ENCODE peak calls at places on chromosome 1, in seven cellular contexts. S is bronchial epithelial cell; H is ovary; L is upper lobe of right lung; R is CD8-positive, alpha-beta memory T cell; T is psoas muscle; O is left ventricle myocardium inferior. V is an unnamed sample. For H3K36me3, the result is how much of the 10 kb centered on the place peaks cover.

GRCh38 chr1:207021139-207021861 is 11.3 kb downstream of the C1orf116 start:
- DNase-seq in S (peak), H (no peak), L (no peak), R (no peak), T (no peak), O (no peak), V (no peak)

GRCh38 chr1:156874142-156874541 is 13.5 kb downstream of the NTRK1 start:
- DNase-seq in S (no peak), H (no peak), L (no peak), R (no peak), T (no peak), O (no peak), V (no peak)

GRCh38 chr1:117675907-117676430 is 70.1 kb downstream of the TENT5C start:
- DNase-seq in S (no peak), H (no peak), L (no peak), R (no peak), T (no peak), O (no peak), V (no peak)

GRCh38 chr1:164718821-164719220 is 159.8 kb downstream of the PBX1 start:
- DNase-seq in S (no peak), H (no peak), L (no peak), R (no peak), T (no peak), O (no peak), V (no peak)

GRCh38 chr1:179083031-179083345 is 1.1 kb downstream of the TOR3A start:
- DNase-seq in S (no peak), H (no peak), L (no peak), R (peak), T (no peak), O (no peak), V (no peak)

GRCh38 chr1:161037661-161038522 is 872 bp downstream of the TSTD1 start:
- DNase-seq in S (peak), H (no peak), L (peak), R (no peak), T (no peak), O (no peak), V (no peak)

GRCh38 chr1:6141601-6142000 is 38.5 kb downstream of the CHD5 start:
- DNase-seq in S (no peak), H (no peak), L (no peak), R (no peak), T (no peak), O (no peak), V (no peak)

GRCh38 chr1:181503130-181503810 is 20.0 kb downstream of the CACNA1E start:
- DNase-seq in S (peak), H (no peak), L (no peak), R (no peak), T (peak), O (no peak), V (no peak)

GRCh38 chr1:220278991-220279390 is 6.7 kb upstream of the RAB3GAP2 start:
- DNase-seq in S (no peak), H (no peak), L (no peak), R (no peak), T (no peak), O (no peak), V (no peak)

GRCh38 chr1:179002552-179003345 is 22.9 kb upstream of the FAM20B start:
- DNase-seq in S (peak), H (peak), L (peak), R (peak), T (peak), O (peak), V (peak)

GRCh38 chr1:85363526-85363925 is 87.1 kb upstream of the BCL10 start:
- DNase-seq in S (no peak), H (no peak), L (no peak), R (no peak), T (no peak), O (no peak), V (no peak)

GRCh38 chr1:10776206-10776905 is 20.1 kb downstream of the CASZ1 start:
- DNase-seq in S (peak), H (no peak), L (no peak), R (no peak), T (no peak), O (peak), V (no peak)

GRCh38 chr1:47191940-47192457 is 2.2 kb upstream of the PDZK1IP1 start:
- DNase-seq in S (no peak), H (no peak), L (no peak), R (no peak), T (no peak), O (no peak), V (no peak)

GRCh38 chr1:85898861-85899260 is 190.6 kb upstream of the ZNHIT6 start:
- DNase-seq in S (no peak), H (no peak), L (no peak), R (no peak), T (no peak), O (no peak), V (no peak)

GRCh38 chr1:177001556-177001955 is 163.0 kb downstream of the ASTN1 start:
- DNase-seq in S (no peak), H (no peak), L (no peak), R (no peak), T (no peak), O (no peak), V (no peak)

GRCh38 chr1:16918371-16918770 is 3.4 kb upstream of the CROCC start:
- DNase-seq in S (no peak), H (no peak), L (peak), R (no peak), T (peak), O (no peak), V (no peak)

GRCh38 chr1:79551321-79551720 is 544.8 kb upstream of the ADGRL4 start:
- DNase-seq in S (no peak), H (no peak), L (no peak), R (no peak), T (no peak), O (no peak), V (no peak)

GRCh38 chr1:100835866-100836842 is 58.5 kb downstream of the EXTL2 start:
- DNase-seq in S (peak), H (no peak), L (no peak), R (no peak), T (no peak), O (no peak), V (no peak)

GRCh38 chr1:58932820-58933598 is 149.2 kb upstream of the JUN start:
- DNase-seq in S (peak), H (no peak), L (peak), R (no peak), T (peak), O (no peak), V (no peak)

GRCh38 chr1:205533729-205534443 is 29.4 kb downstream of the CDK18 start:
- DNase-seq in S (no peak), H (no peak), L (peak), R (no peak), T (no peak), O (no peak), V (no peak)

GRCh38 chr1:76470166-76470565 is 395.6 kb downstream of the ST6GALNAC3 start:
- DNase-seq in S (no peak), H (no peak), L (no peak), R (no peak), T (no peak), O (no peak), V (no peak)

DNA sequence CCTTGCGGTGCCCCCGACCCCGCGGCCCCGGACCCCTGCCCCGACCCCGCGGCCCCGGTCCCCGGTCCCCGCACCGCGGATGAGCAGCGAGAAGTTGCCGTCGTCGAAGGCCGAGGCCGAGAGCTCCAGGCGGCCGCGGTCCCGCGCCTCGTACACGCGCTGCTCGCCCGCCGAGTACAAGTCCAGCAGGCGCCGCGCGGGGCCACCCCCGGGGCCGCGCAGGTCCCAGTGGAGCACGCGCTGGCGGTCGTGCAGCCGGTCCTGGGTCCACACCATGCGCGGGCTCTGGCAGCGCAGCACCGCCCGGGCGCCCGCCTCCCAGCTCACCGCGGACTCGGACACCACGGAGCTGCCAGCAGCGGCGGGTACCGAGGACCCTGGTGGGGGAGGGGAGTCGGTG is 3.0 kb downstream of the MXRA8 start:
- DNase-seq in S (no peak), H (no peak), L (no peak), R (no peak), T (peak), O (no peak), V (no peak)
- H3K4me3 ChIP-seq in S (no peak), H (peak), L (peak), R (no peak), T (peak), O (peak), V (peak)

GRCh38 chr1:204400893-204401510 is 10.6 kb downstream of the PPP1R15B start:
- DNase-seq in S (no peak), H (no peak), L (no peak), R (no peak), T (no peak), O (no peak), V (no peak)

GRCh38 chr1:204396015-204396583 is 15.5 kb downstream of the PPP1R15B start:
- DNase-seq in S (no peak), H (no peak), L (no peak), R (no peak), T (no peak), O (no peak), V (no peak)

GRCh38 chr1:204402391-204402790 is 9.2 kb downstream of the PPP1R15B start:
- DNase-seq in S (no peak), H (no peak), L (no peak), R (no peak), T (no peak), O (no peak), V (no peak)

GRCh38 chr1:204401747-204402146 is 9.9 kb downstream of the PPP1R15B start:
- DNase-seq in S (no peak), H (no peak), L (no peak), R (no peak), T (no peak), O (no peak), V (no peak)

GRCh38 chr1:204398197-204399125 is 13.2 kb downstream of the PPP1R15B start:
- DNase-seq in S (peak), H (peak), L (peak), R (peak), T (no peak), O (no peak), V (no peak)
- H3K36me3 ChIP-seq in S (under half), H (under half), L (under half), R (under half), T (under half), O (under half), V (under half)

GRCh38 chr1:202639500-202639899 is 70.8 kb downstream of the SYT2 start:
- DNase-seq in S (no peak), H (no peak), L (no peak), R (no peak), T (no peak), O (no peak), V (no peak)

GRCh38 chr1:202644219-202645096 is 65.8 kb downstream of the SYT2 start:
- DNase-seq in S (no peak), H (no peak), L (no peak), R (no peak), T (no peak), O (no peak), V (no peak)

GRCh38 chr1:202642619-202643291 is 67.5 kb downstream of the SYT2 start:
- DNase-seq in S (no peak), H (no peak), L (no peak), R (no peak), T (no peak), O (no peak), V (no peak)

GRCh38 chr1:202643397-202644218 is 66.6 kb downstream of the SYT2 start:
- DNase-seq in S (no peak), H (no peak), L (no peak), R (no peak), T (no peak), O (no peak), V (no peak)

DNA sequence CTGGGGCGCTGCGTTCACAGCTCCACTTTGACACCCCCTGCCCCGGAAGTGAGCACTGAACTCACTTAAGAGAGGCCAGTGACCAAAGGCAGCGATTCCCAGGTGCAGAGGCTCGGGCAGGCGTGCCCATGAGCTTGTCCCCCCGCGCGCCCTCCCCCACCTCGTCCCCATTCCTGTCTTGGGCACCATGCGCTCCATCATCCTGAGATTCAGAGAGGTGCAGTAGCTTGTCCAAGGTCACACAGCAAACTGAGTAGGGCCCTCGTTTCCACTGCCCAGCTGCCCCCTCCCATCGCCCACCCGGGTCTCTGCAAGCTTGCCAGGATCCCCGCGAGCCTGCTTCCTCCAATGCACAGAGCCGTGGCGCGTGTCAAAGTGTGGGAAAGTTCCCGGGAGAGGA is 68.0 kb downstream of the SYT2 start:
- DNase-seq in S (no peak), H (no peak), L (no peak), R (no peak), T (no peak), O (no peak), V (no peak)
- H3K4me3 ChIP-seq in S (no peak), H (no peak), L (no peak), R (no peak), T (no peak), O (peak), V (peak)

GRCh38 chr1:19257178-19257914 is 5.7 kb downstream of the MRTO4 start:
- DNase-seq in S (no peak), H (no peak), L (peak), R (no peak), T (no peak), O (no peak), V (no peak)

GRCh38 chr1:19260211-19261138 is 8.9 kb downstream of the MRTO4 start:
- DNase-seq in S (peak), H (no peak), L (peak), R (no peak), T (no peak), O (no peak), V (no peak)

GRCh38 chr1:19262047-19262446 is 10.4 kb downstream of the MRTO4 start:
- DNase-seq in S (no peak), H (no peak), L (no peak), R (no peak), T (no peak), O (no peak), V (no peak)

GRCh38 chr1:19255288-19255687 is 3.7 kb downstream of the MRTO4 start:
- DNase-seq in S (no peak), H (no peak), L (no peak), R (no peak), T (no peak), O (no peak), V (no peak)

DNA sequence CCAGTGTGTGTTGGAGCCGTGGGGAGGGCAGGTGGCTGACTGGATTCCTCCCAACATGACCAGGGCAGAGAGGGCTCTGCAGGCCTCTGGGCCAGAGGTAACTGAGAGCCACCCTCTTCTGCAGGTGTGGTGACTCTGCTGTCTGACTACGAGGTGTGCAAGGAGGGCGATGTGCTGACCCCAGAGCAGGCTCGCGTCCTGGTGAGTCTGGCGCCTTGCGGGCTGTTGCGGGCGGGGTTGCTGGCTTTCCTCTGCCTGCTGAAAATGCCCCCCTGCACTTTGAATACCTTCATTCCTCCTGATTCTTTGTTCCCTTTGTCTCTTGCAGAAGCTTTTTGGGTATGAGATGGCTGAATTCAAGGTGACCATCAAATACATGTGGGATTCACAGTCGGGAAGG is 6.7 kb downstream of the MRTO4 start:
- DNase-seq in S (no peak), H (no peak), L (no peak), R (no peak), T (no peak), O (no peak), V (no peak)
- H3K36me3 ChIP-seq in S (under half), H (under half), L (half or more), R (under half), T (under half), O (under half), V (under half)

GRCh38 chr1:201828820-201829774 is at the start of gene IPO9:
- DNase-seq in S (peak), H (peak), L (peak), R (peak), T (peak), O (peak), V (peak)

GRCh38 chr1:201828451-201828819 is 522 bp upstream of the IPO9 start:
- DNase-seq in S (no peak), H (no peak), L (no peak), R (no peak), T (no peak), O (no peak), V (no peak)

GRCh38 chr1:201827321-201828281 is 1.4 kb upstream of the IPO9 start:
- DNase-seq in S (peak), H (no peak), L (no peak), R (no peak), T (no peak), O (no peak), V (no peak)

GRCh38 chr1:201834621-201835020 is 5.7 kb downstream of the IPO9 start:
- DNase-seq in S (no peak), H (no peak), L (no peak), R (no peak), T (no peak), O (no peak), V (no peak)

GRCh38 chr1:201831371-201831770 is 2.4 kb downstream of the IPO9 start:
- DNase-seq in S (no peak), H (no peak), L (no peak), R (no peak), T (no peak), O (no peak), V (no peak)
- H3K4me3 ChIP-seq in S (no peak), H (no peak), L (no peak), R (no peak), T (no peak), O (no peak), V (no peak)

DNA sequence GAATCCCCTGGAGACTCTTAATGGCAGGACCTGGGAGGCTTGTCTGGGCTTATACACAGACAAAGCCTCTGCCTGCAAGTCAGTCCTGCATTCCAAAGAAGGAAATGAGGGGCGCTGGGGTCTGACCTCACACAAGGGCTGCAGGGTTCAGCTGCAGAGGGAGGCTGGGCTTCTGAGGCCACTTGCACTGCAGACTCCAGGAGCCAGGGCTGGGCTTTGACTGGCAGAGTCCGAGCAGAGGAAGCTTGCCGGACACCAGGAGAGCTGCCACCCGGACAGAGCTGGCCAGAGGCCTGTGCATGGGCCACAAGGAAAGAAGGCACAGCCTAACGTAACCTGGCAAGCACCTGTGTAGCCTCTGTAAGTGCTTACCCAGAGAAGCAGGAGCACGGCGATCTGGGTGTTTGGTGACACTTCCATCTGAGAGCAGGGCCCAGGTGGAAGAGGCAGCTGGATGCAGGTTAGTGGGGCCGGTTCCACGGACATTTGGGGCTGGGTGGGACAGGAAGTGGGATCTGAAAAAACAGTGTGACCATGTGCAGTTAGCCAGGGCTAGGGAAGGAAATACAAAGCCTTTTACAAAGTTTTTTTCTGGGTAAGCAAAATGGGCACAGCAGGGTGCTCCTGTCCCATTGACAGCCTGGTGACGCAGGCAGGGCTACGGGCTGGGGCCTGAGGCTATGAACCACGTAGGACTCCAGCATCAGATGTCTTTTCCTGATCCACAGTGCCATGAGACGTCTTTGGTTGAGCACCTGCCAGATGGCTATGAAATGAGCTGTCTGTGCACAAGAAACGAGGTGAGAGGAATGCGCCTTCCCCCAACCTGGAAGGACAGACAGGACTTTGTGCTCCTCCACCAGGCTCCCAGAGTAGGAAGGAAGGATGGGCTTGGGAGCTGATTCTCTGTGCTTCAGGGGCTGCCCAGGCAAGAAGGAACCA is 37.3 kb upstream of the LBR start:
- DNase-seq in S (no peak), H (no peak), L (no peak), R (no peak), T (no peak), O (no peak), V (no peak)
- H3K36me3 ChIP-seq in S (under half), H (under half), L (under half), R (under half), T (under half), O (under half), V (under half)

DNA sequence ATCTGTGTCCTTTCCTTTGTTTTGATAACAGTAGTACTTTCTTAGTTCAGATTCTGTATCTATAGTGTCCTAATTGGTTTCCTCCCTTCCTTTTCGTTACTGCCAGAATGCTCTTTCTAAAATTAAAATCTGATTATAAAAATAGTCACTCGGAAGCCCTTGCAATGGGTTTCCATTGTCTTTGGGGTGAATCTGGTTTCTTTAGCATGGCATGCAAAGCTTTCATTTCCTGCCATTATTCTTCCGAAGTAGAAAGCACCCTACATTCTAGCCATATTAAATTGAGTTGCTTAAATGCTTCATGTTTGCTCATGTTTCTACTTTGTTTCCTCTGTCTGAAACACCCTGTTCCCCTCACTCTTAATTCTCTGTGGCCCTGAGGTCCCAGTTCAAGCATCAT is 53.2 kb upstream of the MACF1 start:
- DNase-seq in S (no peak), H (no peak), L (no peak), R (no peak), T (no peak), O (no peak), V (no peak)
- H3K4me3 ChIP-seq in S (no peak), H (no peak), L (no peak), R (no peak), T (no peak), O (no peak), V (no peak)

V was measured in thoracic aorta.